ENCODE peak calls at places on chromosome 1, in nine cellular contexts. L is DND-41, B is PC-9, H is esophagus muscularis mucosa, K is cardiac muscle cell, C is left lung, U is HepG2, P is colonic mucosa, N is hepatocyte. G is an unnamed sample.

GRCh38 chr1:93723101-93723500 is 41.5 kb upstream of the BCAR3 start:
- DNase-seq in B (peak), L (no peak), H (no peak), U (no peak), C (no peak), P (no peak), N (no peak), K (no peak), G (no peak)

GRCh38 chr1:44645466-44646244 is 28.6 kb downstream of the TMEM53 start:
- DNase-seq in L (no peak), U (no peak), K (no peak), C (no peak), B (no peak), H (no peak), P (no peak), N (no peak), G (no peak)

GRCh38 chr1:112219267-112219666 is 176.7 kb upstream of the CTTNBP2NL start:
- DNase-seq in C (no peak), L (no peak), B (no peak), K (no peak), U (no peak), N (no peak), P (no peak), H (no peak), G (no peak)

GRCh38 chr1:192488058-192488457 is 87.5 kb upstream of the RGS1 start:
- DNase-seq in H (no peak), K (no peak), C (no peak), L (no peak), N (no peak), U (peak), B (no peak), P (no peak), G (no peak)

GRCh38 chr1:22365331-22366295 is 86.0 kb upstream of the ZBTB40 start:
- DNase-seq in K (no peak), B (no peak), P (no peak), C (no peak), N (no peak), L (no peak), H (no peak), U (no peak), G (no peak)

GRCh38 chr1:10759413-10760200 is 36.8 kb downstream of the CASZ1 start:
- DNase-seq in U (peak), P (peak), L (no peak), C (no peak), K (no peak), H (no peak), N (peak), B (no peak), G (no peak)

GRCh38 chr1:213082778-213083445 is 31.9 kb downstream of the RPS6KC1 start:
- DNase-seq in N (no peak), P (no peak), C (no peak), H (no peak), B (no peak), K (no peak), U (no peak), L (no peak), G (no peak)

GRCh38 chr1:241213147-241213546 is 143.9 kb downstream of the RGS7 start:
- DNase-seq in P (no peak), U (no peak), N (peak), L (no peak), C (no peak), H (no peak), B (no peak), K (no peak), G (no peak)

GRCh38 chr1:120179420-120180348 is 3.4 kb upstream of the SEC22B start:
- DNase-seq in P (peak), C (no peak), H (no peak), K (peak), N (peak), B (peak), L (no peak), U (no peak), G (no peak)

GRCh38 chr1:2981388-2981787 is 39.9 kb upstream of the ACTRT2 start:
- DNase-seq in U (no peak), C (no peak), H (no peak), B (no peak), N (no peak), K (no peak), L (no peak), P (no peak), G (no peak)

GRCh38 chr1:2983706-2984398 is 37.4 kb upstream of the ACTRT2 start:
- DNase-seq in L (no peak), K (no peak), C (no peak), B (no peak), H (no peak), N (no peak), P (no peak), U (no peak), G (no peak)

GRCh38 chr1:2983319-2983705 is 38.0 kb upstream of the ACTRT2 start:
- DNase-seq in H (no peak), K (no peak), C (peak), L (no peak), U (no peak), N (no peak), B (no peak), P (no peak), G (no peak)

GRCh38 chr1:2981981-2982614 is 39.2 kb upstream of the ACTRT2 start:
- DNase-seq in U (no peak), H (no peak), L (no peak), K (no peak), C (peak), B (no peak), P (no peak), N (no peak), G (no peak)

DNA sequence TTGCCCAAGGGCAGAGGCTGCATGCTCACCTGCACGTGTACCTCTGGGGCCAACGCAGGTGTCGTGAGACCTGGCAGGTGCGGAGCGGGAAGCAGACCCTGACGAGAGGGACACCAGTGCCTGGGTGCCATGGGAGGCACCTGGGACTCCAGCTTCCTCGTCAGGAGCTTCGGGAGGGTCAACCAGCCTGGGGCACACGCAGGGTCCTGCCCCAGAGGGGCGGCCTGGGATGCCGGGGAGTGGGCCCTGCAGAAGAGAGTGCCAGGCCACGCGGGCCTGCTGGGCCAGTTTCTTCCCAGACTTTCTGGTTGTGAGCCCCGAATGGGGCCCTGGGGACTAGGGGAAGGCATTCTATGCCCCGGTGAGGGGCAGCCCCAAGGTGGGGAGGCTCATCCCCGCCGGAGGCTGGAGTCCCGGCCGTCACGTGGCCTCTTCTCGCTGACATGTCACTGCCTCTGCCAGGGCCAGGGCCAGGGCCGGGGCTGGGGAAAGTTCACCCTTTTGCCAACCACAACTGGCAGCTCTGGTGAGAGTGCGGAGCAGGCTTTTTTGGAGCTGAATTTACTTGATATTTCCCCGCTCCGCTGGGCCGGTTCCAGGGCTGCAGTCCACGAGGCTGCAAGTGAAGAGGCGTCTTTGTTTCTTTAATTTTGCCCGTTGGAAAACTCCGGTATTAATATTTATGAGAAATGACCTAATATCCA is 38.5 kb upstream of the ACTRT2 start:
- DNase-seq in K (no peak), B (no peak), H (no peak), P (no peak), C (peak), U (no peak), L (no peak), N (no peak), G (no peak)
- H3K27ac ChIP-seq in K (no peak), B (no peak), H (no peak), P (no peak), C (no peak), U (no peak), L (no peak), N (no peak), G (no peak)

GRCh38 chr1:41359211-41360073 is 1.8 kb upstream of the FOXO6 start:
- DNase-seq in K (no peak), P (peak), B (no peak), C (peak), L (no peak), N (no peak), H (no peak), U (no peak), G (no peak)

GRCh38 chr1:41362357-41362721 is 1.1 kb downstream of the FOXO6 start:
- DNase-seq in L (no peak), P (no peak), C (peak), N (no peak), K (no peak), B (no peak), U (no peak), H (no peak), G (no peak)

GRCh38 chr1:41361028-41361494 is at the start of gene FOXO6:
- DNase-seq in C (peak), B (peak), L (peak), P (peak), N (peak), U (peak), H (peak), K (peak), G (peak)

GRCh38 chr1:41361495-41362356 is 492 bp downstream of the FOXO6 start:
- DNase-seq in K (peak), P (peak), U (no peak), B (no peak), L (no peak), C (peak), H (no peak), N (peak), G (no peak)

GRCh38 chr1:41360074-41361027 is 883 bp upstream of the FOXO6 start:
- DNase-seq in K (no peak), C (peak), H (no peak), P (peak), L (no peak), U (no peak), N (peak), B (peak), G (no peak)
- H3K4me3 ChIP-seq in K (no peak), C (peak), H (peak), P (peak), L (peak), U (no peak), N (no peak), B (peak), G (peak)

DNA sequence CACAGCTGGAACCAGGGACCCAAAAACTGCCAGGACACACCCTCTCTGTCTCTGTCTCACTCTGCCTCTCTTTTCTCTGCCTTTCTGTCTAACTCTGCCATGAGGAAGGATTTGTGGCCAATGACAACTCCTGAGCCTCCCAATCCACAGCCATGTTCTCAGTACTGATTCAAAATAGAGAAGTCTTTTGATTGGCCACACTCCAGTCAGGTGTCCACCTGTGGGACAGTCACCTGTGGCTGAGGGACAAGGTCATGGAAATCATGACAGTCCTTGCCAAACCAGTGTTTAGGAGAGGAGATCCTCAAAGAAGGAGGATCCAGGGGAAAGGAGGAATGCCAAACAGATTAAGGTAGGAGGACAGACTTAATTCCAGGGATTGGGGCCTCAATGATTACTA is 15.8 kb downstream of the TINAGL1 start:
- DNase-seq in B (no peak), N (no peak), K (no peak), C (no peak), U (no peak), P (no peak), H (no peak), L (no peak), G (no peak)
- H3K27ac ChIP-seq in B (peak), N (no peak), K (no peak), C (no peak), U (no peak), P (peak), H (peak), L (no peak), G (no peak)

GRCh38 chr1:7785108-7785507 is 1.0 kb downstream of the PER3 start:
- DNase-seq in C (no peak), P (no peak), B (no peak), U (no peak), L (no peak), K (no peak), N (no peak), H (no peak), G (no peak)
- H3K4me3 ChIP-seq in C (peak), P (peak), B (peak), U (no peak), L (no peak), K (no peak), N (no peak), H (peak), G (no peak)

GRCh38 chr1:6260433-6260934 is 414 bp downstream of the GPR153 start:
- DNase-seq in C (no peak), L (peak), H (no peak), K (peak), N (peak), U (no peak), B (peak), P (no peak), G (no peak)

GRCh38 chr1:6262570-6263420 is 1.9 kb upstream of the GPR153 start:
- DNase-seq in K (no peak), C (no peak), L (no peak), B (no peak), P (peak), U (no peak), N (no peak), H (no peak), G (no peak)

GRCh38 chr1:6260961-6261614 is at the start of gene GPR153:
- DNase-seq in H (no peak), U (no peak), K (peak), C (no peak), L (peak), P (peak), B (peak), N (peak), G (no peak)

GRCh38 chr1:6259491-6260362 is 1.2 kb downstream of the GPR153 start:
- DNase-seq in U (peak), N (peak), K (peak), H (peak), C (peak), P (peak), L (peak), B (peak), G (peak)

GRCh38 chr1:6261615-6261995 is 707 bp upstream of the GPR153 start:
- DNase-seq in B (no peak), K (peak), L (no peak), U (no peak), P (no peak), C (no peak), H (no peak), N (peak), G (no peak)
- H3K27ac ChIP-seq in B (no peak), K (no peak), L (no peak), U (no peak), P (peak), C (peak), H (peak), N (no peak), G (no peak)

DNA sequence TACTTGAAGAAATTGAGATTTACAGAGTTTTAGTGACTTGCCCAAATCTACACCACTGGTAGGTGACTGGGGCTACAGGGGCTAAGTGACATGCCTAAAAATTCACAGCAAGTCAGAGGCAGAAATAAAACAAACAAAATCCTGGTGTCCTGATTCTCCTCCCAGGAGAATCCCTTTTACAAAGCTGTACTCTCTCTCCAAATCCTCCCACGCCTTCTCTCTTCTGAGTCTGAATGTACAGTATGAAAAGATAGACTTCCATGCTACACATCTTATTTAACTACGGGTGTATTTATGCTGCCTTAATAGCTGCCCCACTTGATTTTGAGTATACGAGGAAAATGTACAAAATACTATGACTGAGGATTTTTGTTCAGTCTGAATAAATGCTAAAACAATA is 65.4 kb downstream of the SGIP1 start:
- DNase-seq in U (no peak), K (no peak), B (no peak), P (no peak), N (no peak), L (no peak), H (no peak), C (no peak), G (no peak)
- H3K4me3 ChIP-seq in U (no peak), K (no peak), B (no peak), P (no peak), N (no peak), L (no peak), H (no peak), C (no peak), G (no peak)

GRCh38 chr1:18999287-18999852 is 42.9 kb upstream of the IFFO2 start:
- DNase-seq in H (no peak), K (no peak), C (no peak), U (no peak), P (no peak), L (no peak), B (no peak), N (no peak), G (no peak)

GRCh38 chr1:18998016-18998724 is 41.7 kb upstream of the IFFO2 start:
- DNase-seq in P (no peak), N (no peak), B (peak), U (peak), L (no peak), K (no peak), H (no peak), C (no peak), G (no peak)

GRCh38 chr1:18996548-18997177 is 40.2 kb upstream of the IFFO2 start:
- DNase-seq in H (no peak), B (no peak), K (no peak), N (no peak), P (no peak), C (no peak), L (no peak), U (no peak), G (no peak)

GRCh38 chr1:19000065-19000464 is 43.6 kb upstream of the IFFO2 start:
- DNase-seq in P (no peak), B (no peak), U (peak), H (no peak), K (no peak), C (no peak), N (no peak), L (no peak), G (no peak)

DNA sequence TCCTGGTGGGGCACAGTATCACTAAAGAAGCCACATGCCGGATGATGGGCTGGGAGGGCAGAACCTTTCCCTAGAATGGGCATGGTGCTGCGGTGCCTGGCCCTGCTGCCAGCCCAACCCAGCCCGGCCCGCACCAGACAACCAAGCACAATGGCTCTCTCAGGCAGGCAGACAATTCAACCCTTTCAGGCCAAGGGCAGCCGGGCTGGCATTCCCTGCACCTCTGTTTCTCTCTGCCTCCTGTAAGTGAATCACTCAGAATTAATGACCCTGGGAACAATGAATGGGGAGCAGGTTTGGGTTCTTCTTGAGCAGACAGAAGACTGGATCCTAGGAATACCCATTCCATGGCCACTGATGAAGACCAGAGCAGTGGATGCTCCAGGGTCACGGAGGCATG is 41.0 kb upstream of the IFFO2 start:
- DNase-seq in B (no peak), P (no peak), K (no peak), N (no peak), L (no peak), C (no peak), U (no peak), H (no peak), G (no peak)
- H3K27ac ChIP-seq in B (no peak), P (no peak), K (no peak), N (no peak), L (no peak), C (no peak), U (no peak), H (no peak), G (no peak)

DNA sequence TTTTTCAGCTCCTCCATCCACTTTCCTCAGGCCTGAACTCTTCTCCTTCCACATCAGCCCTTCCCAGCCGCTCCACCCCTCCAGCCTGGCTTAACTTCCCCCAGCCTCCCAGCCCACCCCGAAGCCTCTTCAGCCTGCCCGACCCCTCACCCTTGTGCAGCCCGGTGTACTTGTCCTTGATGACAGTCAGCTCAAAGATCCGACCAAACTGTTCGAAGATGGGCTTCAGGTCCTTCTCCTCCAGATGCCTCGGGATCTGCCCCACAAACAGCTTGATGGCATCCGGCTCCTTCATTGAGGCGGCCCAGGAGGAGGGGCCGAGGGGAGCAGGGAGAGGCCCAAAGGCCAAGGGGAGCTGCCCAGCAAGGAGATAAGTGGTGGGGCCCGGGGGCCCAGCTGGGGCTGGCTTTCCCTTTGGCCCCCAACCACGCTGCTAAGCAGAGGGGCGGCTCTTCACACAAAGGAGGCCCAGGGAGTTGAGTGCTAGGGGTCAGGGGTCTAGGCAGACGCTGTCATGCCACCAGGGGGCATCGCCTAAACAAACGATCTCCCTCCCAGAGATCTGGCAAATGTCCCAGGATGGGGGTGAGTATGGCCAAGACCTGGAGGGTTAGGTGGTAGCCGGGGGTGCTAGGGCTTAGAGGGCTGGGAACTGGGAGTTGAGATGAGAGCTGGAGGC is 738 bp downstream of the CELF3 start:
- DNase-seq in K (peak), P (no peak), B (no peak), H (no peak), N (no peak), U (peak), L (peak), C (no peak), G (no peak)
- H3K4me3 ChIP-seq in K (no peak), P (no peak), B (no peak), H (no peak), N (no peak), U (no peak), L (no peak), C (no peak), G (no peak)

DNA sequence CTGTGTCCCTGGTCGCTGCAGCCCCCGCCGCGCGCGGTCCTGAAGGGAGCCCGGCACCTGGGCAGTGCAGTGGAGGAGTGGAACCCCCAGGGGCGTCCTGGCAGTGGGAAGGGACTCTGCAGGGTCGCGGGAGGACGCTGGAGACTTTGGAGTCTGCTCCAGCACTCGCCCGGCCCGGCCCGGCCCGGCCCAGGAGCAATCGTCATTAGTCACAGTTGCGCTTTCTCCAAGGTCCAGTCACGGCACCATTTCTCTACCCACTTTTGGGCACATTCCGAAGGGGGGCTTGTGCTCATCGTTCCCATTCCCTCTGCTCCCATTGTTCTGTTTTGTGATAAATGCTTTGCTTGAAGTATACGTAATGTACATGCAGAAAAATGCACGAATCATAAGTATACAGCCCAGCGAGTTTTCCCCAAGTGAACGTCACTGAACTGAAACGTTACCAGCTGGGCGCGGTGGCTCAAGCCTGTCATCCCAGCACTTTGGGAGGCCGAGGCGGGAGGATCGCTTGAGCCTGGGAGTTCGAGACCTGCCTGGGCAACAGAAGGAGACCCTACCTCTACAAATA is 996 bp downstream of the THAP3 start:
- DNase-seq in U (no peak), B (peak), P (peak), K (peak), N (peak), C (no peak), L (no peak), H (no peak), G (no peak)
- H3K27ac ChIP-seq in U (peak), B (no peak), P (peak), K (peak), N (peak), C (peak), L (peak), H (peak), G (peak)

G was measured in CD8-positive, alpha-beta memory T cell.